ENCODE peak calls at places on chromosomes 12 and 14, in four cellular contexts. F is GM12878, S is K562, E is HepG2. T is an unnamed sample.

GRCh38 chr12:7638064-7638763 is 27.5 kb downstream of the APOBEC1 start:
- DNase-seq in F (no peak), S (no peak), E (no peak), T (peak; percentile 91)

GRCh38 chr12:5954661-5955060 is 9.6 kb upstream of the ANO2 start:
- DNase-seq in F (no peak), S (no peak), E (no peak), T (no peak)

GRCh38 chr14:75340921-75341320 is 62.3 kb downstream of the FOS start:
- DNase-seq in F (no peak), S (no peak), E (no peak), T (no peak)

GRCh38 chr12:48220701-48221100 is 17.6 kb upstream of the OR10AD1 start:
- DNase-seq in F (no peak), S (no peak), E (no peak), T (no peak)

GRCh38 chr12:49111206-49111605 is 559 bp upstream of the LMBR1L start:
- DNase-seq in F (no peak), S (no peak), E (no peak), T (no peak)

GRCh38 chr14:89473569-89473968 is 56.5 kb upstream of the FOXN3 start:
- DNase-seq in F (no peak), S (no peak), E (no peak), T (no peak)

GRCh38 chr14:98903371-98903770 is 368.6 kb downstream of the BCL11B start:
- DNase-seq in F (no peak), S (no peak), E (no peak), T (no peak)

GRCh38 chr14:100025111-100025510 is 40.1 kb upstream of the EVL start:
- DNase-seq in F (no peak), S (peak; percentile 79), E (peak; percentile 35), T (peak; percentile 75)

GRCh38 chr12:83092101-83092500 is 405.4 kb downstream of the TMTC2 start:
- DNase-seq in F (no peak), S (no peak), E (no peak), T (no peak)

GRCh38 chr12:69879007-69879960 is 54.3 kb downstream of the MYRFL start:
- DNase-seq in F (no peak), S (peak; percentile 80), E (peak; percentile 51), T (peak; percentile 93)

GRCh38 chr14:81401420-81402122 is 1.4 kb upstream of the STON2 start:
- DNase-seq in F (no peak), S (peak; percentile 24), E (no peak), T (no peak)

GRCh38 chr12:25052191-25053020 is 103.5 kb upstream of the BCAT1 start:
- DNase-seq in F (peak; percentile 93), S (peak; percentile 59), E (peak; percentile 45), T (peak; percentile 22)

GRCh38 chr12:86349196-86349595 is 93.0 kb upstream of the MGAT4C start:
- DNase-seq in F (no peak), S (no peak), E (no peak), T (no peak)

GRCh38 chr12:98002887-98003493 is 512.4 kb upstream of the TMPO start:
- DNase-seq in F (no peak), S (peak; percentile 13), E (peak; percentile 36), T (peak; percentile 89)

GRCh38 chr12:132734206-132734605 is 23.6 kb downstream of the PGAM5 start:
- DNase-seq in F (no peak), S (no peak), E (no peak), T (no peak)

GRCh38 chr12:75471928-75472865 is 8.4 kb upstream of the GLIPR1 start:
- DNase-seq in F (no peak), S (no peak), E (no peak), T (no peak)

GRCh38 chr12:15278816-15279658 is 43.3 kb upstream of the PTPRO start:
- DNase-seq in F (no peak), S (no peak), E (no peak), T (no peak)

GRCh38 chr12:66598081-66598480 is 80.8 kb downstream of the GRIP1 start:
- DNase-seq in F (no peak), S (no peak), E (no peak), T (no peak)

GRCh38 chr14:76904100-76904739 is 78.0 kb downstream of the LRRC74A start:
- DNase-seq in F (no peak), S (no peak), E (no peak), T (no peak)

GRCh38 chr14:92922883-92923743 is at the start of gene CHGA:
- DNase-seq in F (no peak), S (peak; percentile 57), E (peak; percentile 36), T (peak; percentile 89)

GRCh38 chr14:52700701-52701172 is 5.4 kb upstream of the ERO1A start:
- DNase-seq in F (no peak), S (no peak), E (peak; percentile 68), T (no peak)

GRCh38 chr14:82313889-82314288 is 780.2 kb upstream of the SEL1L start:
- DNase-seq in F (no peak), S (no peak), E (no peak), T (no peak)

GRCh38 chr14:74302160-74302628 is 540 bp downstream of the ABCD4 start:
- DNase-seq in F (peak; percentile 25), S (peak; percentile 48), E (peak; percentile 58), T (peak; percentile 64)

GRCh38 chr12:108634225-108634795 is 616 bp upstream of the SELPLG start:
- DNase-seq in F (no peak), S (peak; percentile 53), E (no peak), T (no peak)

GRCh38 chr12:92908108-92908507 is 21.0 kb downstream of the EEA1 start:
- DNase-seq in F (no peak), S (no peak), E (no peak), T (no peak)

GRCh38 chr12:119942386-119942785 is 46.6 kb upstream of the BICDL1 start:
- DNase-seq in F (no peak), S (no peak), E (no peak), T (no peak)

GRCh38 chr12:119936705-119937323 is 52.2 kb upstream of the BICDL1 start:
- DNase-seq in F (no peak), S (no peak), E (no peak), T (no peak)

GRCh38 chr12:119940881-119941280 is 48.2 kb upstream of the BICDL1 start:
- DNase-seq in F (no peak), S (no peak), E (peak; percentile 89), T (peak; percentile 24)

GRCh38 chr12:119932921-119933320 is 55.8 kb upstream of the CIT start:
- DNase-seq in F (no peak), S (no peak), E (no peak), T (no peak)

DNA sequence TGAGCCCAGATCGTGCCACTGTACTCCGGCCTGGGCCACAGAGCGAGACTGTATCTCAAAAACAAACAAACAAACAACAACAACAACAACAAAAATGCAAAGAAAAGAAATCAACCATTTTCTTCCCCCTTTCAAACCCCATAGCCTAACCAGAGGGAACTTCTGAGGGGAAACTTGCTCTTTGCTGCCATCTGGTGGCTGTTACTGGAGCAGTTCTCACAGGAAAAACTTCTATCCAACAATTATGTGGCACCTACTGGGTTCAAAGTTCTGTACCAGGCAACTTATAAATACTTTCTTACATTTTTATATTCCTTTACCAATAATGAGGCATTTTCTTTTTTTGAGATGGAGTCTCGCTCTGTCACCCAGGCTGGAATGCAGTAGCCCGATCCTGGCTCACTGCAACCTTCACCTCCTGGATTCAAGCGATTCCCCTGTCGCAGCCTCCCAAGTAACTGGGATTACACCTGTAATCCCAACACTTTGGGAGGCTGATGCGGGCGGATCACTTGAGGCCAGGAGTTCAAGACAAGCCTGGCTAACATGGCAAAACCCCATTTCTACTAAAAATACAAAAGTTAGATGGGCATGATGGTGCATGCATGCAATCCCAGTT is 50.9 kb upstream of the BICDL1 start:
- DNase-seq in F (peak; percentile 20), S (peak; percentile 76), E (peak; percentile 39), T (peak; percentile 83)
- TF ChIP-seq REST in F (no peak), S (no peak), E (no peak), T (no peak)

GRCh38 chr14:65190312-65190711 is 88.0 kb upstream of the MAX start:
- DNase-seq in F (no peak), S (peak; percentile 59), E (no peak), T (no peak)

GRCh38 chr14:65187421-65188049 is 85.2 kb upstream of the MAX start:
- DNase-seq in F (no peak), S (no peak), E (no peak), T (peak; percentile 65)

GRCh38 chr14:65185859-65186258 is 83.5 kb upstream of the MAX start:
- DNase-seq in F (no peak), S (no peak), E (no peak), T (no peak)

GRCh38 chr14:65184032-65184764 is 81.9 kb upstream of the MAX start:
- DNase-seq in F (no peak), S (no peak), E (no peak), T (no peak)

GRCh38 chr14:65186951-65187350 is 84.6 kb upstream of the MAX start:
- DNase-seq in F (no peak), S (no peak), E (no peak), T (no peak)
- H2AFZ ChIP-seq in F (no peak overlapping the region), S (no peak overlapping the region), E (no peak overlapping the region), T (no peak overlapping the region)

GRCh38 chr14:103057372-103058208 is at the start of gene CDC42BPB:
- DNase-seq in F (no peak), S (peak; percentile 85), E (peak; percentile 66), T (peak; percentile 92)

GRCh38 chr14:103059556-103059955 is 2.2 kb upstream of the CDC42BPB start:
- DNase-seq in F (no peak), S (no peak), E (no peak), T (no peak)

GRCh38 chr14:103056322-103057027 is 874 bp downstream of the CDC42BPB start:
- DNase-seq in F (no peak), S (peak; percentile 69), E (no peak), T (peak; percentile 82)

GRCh38 chr14:103057028-103057371 is 349 bp downstream of the CDC42BPB start:
- DNase-seq in F (no peak), S (peak; percentile 27), E (no peak), T (no peak)

DNA sequence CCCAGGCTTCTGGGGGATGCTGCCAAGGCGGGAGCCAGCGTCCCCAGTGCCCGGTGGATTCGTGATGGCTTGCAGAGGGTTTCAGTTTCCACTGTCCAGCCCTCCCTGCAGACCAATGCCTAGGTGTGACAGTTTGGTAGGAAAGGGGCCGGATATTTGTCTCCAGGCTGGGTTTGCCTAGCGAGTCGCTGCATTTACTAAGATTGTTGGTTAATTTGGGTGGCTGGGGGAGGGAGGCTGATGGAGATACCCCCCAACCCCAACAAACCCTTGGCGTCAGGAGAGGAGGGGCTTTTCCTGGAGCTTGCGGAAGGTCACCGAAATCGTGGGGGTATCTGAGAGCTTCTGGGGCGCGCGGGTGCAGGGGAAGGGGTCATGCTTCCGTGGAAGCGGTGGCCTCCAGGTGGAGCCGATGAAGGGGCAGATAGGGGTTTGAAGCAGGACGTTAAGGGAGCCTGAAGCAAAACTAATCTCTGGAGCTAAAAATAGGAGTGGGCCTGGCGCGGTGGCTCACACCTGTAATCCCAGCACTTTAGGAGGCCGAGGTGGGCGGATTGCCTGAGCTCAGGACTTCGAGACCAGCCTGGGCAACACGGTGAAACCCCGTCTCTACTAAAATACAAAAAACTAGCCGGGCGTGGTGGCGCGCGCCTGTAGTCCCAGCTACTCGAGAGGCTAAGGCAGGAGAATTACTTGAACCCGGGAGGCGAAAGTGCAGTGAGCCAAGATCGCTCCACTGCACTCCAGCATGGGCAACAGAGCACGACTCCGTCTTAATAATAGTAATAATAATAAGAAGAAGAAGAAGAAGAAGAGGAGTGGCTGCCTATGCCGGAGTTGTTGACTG is 1.1 kb upstream of the CDC42BPB start:
- DNase-seq in F (no peak), S (no peak), E (no peak), T (no peak)
- TF ChIP-seq JUNB in F (no peak), S (no peak), E (no peak), T (no peak)

DNA sequence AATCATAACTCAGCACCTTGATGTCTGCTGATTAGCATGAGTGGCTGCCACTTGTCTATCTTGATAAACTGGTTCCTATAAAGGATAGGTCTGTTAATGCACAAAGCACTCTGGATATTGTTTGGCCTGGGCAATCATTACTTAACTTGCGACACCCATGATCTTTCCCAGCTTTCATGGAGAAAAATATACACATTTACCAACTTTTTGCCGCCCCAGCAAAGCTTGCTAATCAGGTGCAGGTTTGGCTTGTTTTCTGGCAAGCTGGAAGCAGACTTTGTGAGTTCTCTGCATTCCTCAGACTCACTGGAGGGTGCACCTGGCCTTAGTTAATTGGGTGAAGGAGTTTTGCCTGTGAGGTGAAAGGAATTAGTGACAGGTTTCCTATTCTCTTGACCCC is 1126.4 kb upstream of the FLRT2 start:
- DNase-seq in F (no peak), S (no peak), E (no peak), T (peak; percentile 68)
- TF ChIP-seq REST in F (no peak), S (no peak), E (no peak), T (no peak)